ENCODE peak calls at places on chromosomes 2 and 18, in five cellular contexts. C, L, I, B and Z are unnamed samples.

GRCh38 chr2:179424571-179424970 is 159.9 kb upstream of the SESTD1 start:
- DNase-seq in C (no peak), L (no peak), I (no peak), B (no peak), Z (no peak)

GRCh38 chr18:56637897-56638231 is 528 bp downstream of the TXNL1 start:
- DNase-seq in C (peak; percentile 24), L (peak; percentile 26), I (no peak), B (no peak), Z (no peak)

GRCh38 chr2:30410217-30410616 is 36.8 kb upstream of the LCLAT1 start:
- DNase-seq in C (peak; percentile 65), L (peak; percentile 60), I (no peak), B (peak; percentile 26), Z (peak; percentile 88)

GRCh38 chr2:161576421-161576820 is 47.8 kb upstream of the SLC4A10 start:
- DNase-seq in C (peak; percentile 45), L (peak; percentile 41), I (no peak), B (no peak), Z (peak; percentile 23)

GRCh38 chr18:44708451-44709083 is 27.9 kb downstream of the SETBP1 start:
- DNase-seq in C (no peak), L (no peak), I (no peak), B (no peak), Z (peak; percentile 67)

GRCh38 chr2:160429248-160430000 is 64.2 kb downstream of the RBMS1 start:
- DNase-seq in C (peak; percentile 84), L (peak; percentile 79), I (no peak), B (no peak), Z (peak; percentile 65)

GRCh38 chr18:77858331-77858730 is 608.7 kb downstream of the GALR1 start:
- DNase-seq in C (no peak), L (no peak), I (no peak), B (no peak), Z (no peak)

GRCh38 chr2:178194600-178195389 is 483 bp downstream of the OSBPL6 start:
- DNase-seq in C (peak; percentile 77), L (no peak), I (peak; percentile 88), B (peak; percentile 22), Z (peak; percentile 86)

GRCh38 chr2:705971-706511 is 28.8 kb upstream of the TMEM18 start:
- DNase-seq in C (no peak), L (no peak), I (no peak), B (no peak), Z (no peak)

GRCh38 chr2:10597956-10598355 is 91.8 kb downstream of the NOL10 start:
- DNase-seq in C (no peak), L (no peak), I (no peak), B (no peak), Z (no peak)

GRCh38 chr2:43041661-43042360 is 184.6 kb downstream of the ZFP36L2 start:
- DNase-seq in C (peak; percentile 96), L (no peak), I (peak; percentile 87), B (no peak), Z (peak; percentile 86)

GRCh38 chr2:227817940-227818568 is 4.4 kb downstream of the CCL20 start:
- DNase-seq in C (peak; percentile 100), L (peak; percentile 100), I (peak; percentile 98), B (peak; percentile 44), Z (peak; percentile 100)

GRCh38 chr2:23801396-23801795 is 125.5 kb downstream of the ATAD2B start:
- DNase-seq in C (peak; percentile 43), L (no peak), I (no peak), B (no peak), Z (peak; percentile 80)

GRCh38 chr2:176653856-176654443 is 384.7 kb downstream of the MTX2 start:
- DNase-seq in C (peak; percentile 87), L (peak; percentile 89), I (peak; percentile 89), B (peak; percentile 59), Z (peak; percentile 91)

GRCh38 chr2:160650196-160651108 is 156.8 kb upstream of the RBMS1 start:
- DNase-seq in C (no peak), L (no peak), I (no peak), B (no peak), Z (no peak)

GRCh38 chr18:44594779-44595467 is 85.8 kb upstream of the SETBP1 start:
- DNase-seq in C (peak; percentile 58), L (no peak), I (no peak), B (no peak), Z (peak; percentile 90)